ENCODE peak calls at places on chromosomes 5 and 9, in six cellular contexts. L is GM12865; D is stimulated activated CD4-positive, alpha-beta T cell treated with anti-CD3 and anti-CD28 coated beads, Interleukin-1b, Interleukin-23, amount 100 ng/mL, for 48 hours; R is astrocyte of the hippocampus; H is NCI-H1105; J is lower leg skin. V is an unnamed sample.

GRCh38 chr5:18329346-18329745 is 695.1 kb downstream of the TAF11L14 start:
- DNase-seq in L (no peak), D (no peak), R (peak; percentile 72), H (no peak), J (no peak), V (no peak)

GRCh38 chr5:155154973-155155372 is 141.4 kb downstream of the KIF4B start:
- DNase-seq in L (no peak), D (no peak), R (no peak), H (no peak), J (no peak), V (no peak)

GRCh38 chr5:176409765-176410164 is 6.6 kb downstream of the CLTB start:
- DNase-seq in L (no peak), D (no peak), R (no peak), H (no peak), J (peak; percentile 66), V (no peak)

GRCh38 chr5:170095687-170096086 is 10.0 kb upstream of the FOXI1 start:
- DNase-seq in L (no peak), D (no peak), R (no peak), H (no peak), J (no peak), V (no peak)

GRCh38 chr5:58108507-58108906 is 351.4 kb downstream of the PLK2 start:
- DNase-seq in L (no peak), D (no peak), R (peak; percentile 11), H (no peak), J (no peak), V (peak; percentile 14)

GRCh38 chr9:98415782-98416181 is 160.3 kb upstream of the TBC1D2 start:
- DNase-seq in L (no peak), D (no peak), R (no peak), H (no peak), J (no peak), V (no peak)

GRCh38 chr5:5302201-5302600 is 120.3 kb upstream of the ICE1 start:
- DNase-seq in L (no peak), D (no peak), R (no peak), H (no peak), J (no peak), V (no peak)

GRCh38 chr5:40436535-40437237 is 243.0 kb upstream of the PTGER4 start:
- DNase-seq in L (peak; percentile 35), D (peak; percentile 54), R (no peak), H (no peak), J (no peak), V (no peak)

GRCh38 chr5:132657676-132658382 is at the start of gene IL13:
- DNase-seq in L (no peak), D (no peak), R (no peak), H (no peak), J (no peak), V (no peak)